ENCODE peak calls at places on chromosomes 11 and 22, in six cellular contexts. B, C, T, Y, Q and F are unnamed samples.

GRCh38 chr22:19291580-19292261 is at the start of gene CLTCL1:
- DNase-seq in T (peak; percentile 52), Q (peak; percentile 30), Y (peak; percentile 98), C (no peak), B (peak; percentile 39), F (peak; percentile 100)

GRCh38 chr11:102546923-102547471 is 16.4 kb upstream of the MMP7 start:
- DNase-seq in B (no peak), C (no peak), T (no peak), Y (peak; percentile 20), Q (peak; percentile 17), F (no peak)

GRCh38 chr11:123536690-123537437 is 106.8 kb downstream of the GRAMD1B start:
- DNase-seq in B (peak; percentile 50), Y (no peak), Q (peak; percentile 40), T (peak; percentile 42), C (no peak), F (no peak)

GRCh38 chr11:78080084-78080817 is 589 bp upstream of the NDUFC2 start:
- DNase-seq in T (no peak), B (no peak), Y (no peak), Q (no peak), C (no peak), F (no peak)

GRCh38 chr11:73585834-73586575 is 11.9 kb downstream of the FAM168A start:
- DNase-seq in C (no peak), T (peak; percentile 70), Y (no peak), B (no peak), Q (no peak), F (no peak)

GRCh38 chr11:34583818-34584217 is 37.1 kb upstream of the EHF start:
- DNase-seq in C (no peak), Y (no peak), B (no peak), Q (no peak), T (no peak), F (no peak)

GRCh38 chr11:23236846-23237550 is 376.7 kb upstream of the CCDC179 start:
- DNase-seq in Y (no peak), Q (no peak), B (no peak), T (peak; percentile 57), C (no peak), F (no peak)

GRCh38 chr11:17642980-17643379 is 76.4 kb upstream of the MYOD1 start:
- DNase-seq in C (no peak), Y (no peak), T (no peak), Q (no peak), B (no peak), F (peak; percentile 5)

GRCh38 chr11:123064268-123064657 is 2.3 kb upstream of the HSPA8 start:
- DNase-seq in Q (no peak), C (no peak), B (no peak), T (no peak), Y (no peak), F (no peak)

GRCh38 chr11:63516109-63516508 is 10.2 kb downstream of the LGALS12 start:
- DNase-seq in T (no peak), C (no peak), B (no peak), Y (no peak), Q (no peak), F (no peak)

GRCh38 chr11:81578571-81578970 is 1155.1 kb downstream of the FAM181B start:
- DNase-seq in C (no peak), Y (no peak), B (no peak), T (no peak), Q (no peak), F (no peak)

GRCh38 chr11:66230978-66231377 is 37.5 kb upstream of the RAB1B start:
- DNase-seq in C (no peak), Y (no peak), Q (no peak), B (no peak), T (no peak), F (no peak)

GRCh38 chr22:35023692-35024363 is 42.1 kb upstream of the ISX start:
- DNase-seq in C (no peak), T (peak; percentile 39), Y (peak; percentile 60), Q (peak; percentile 18), B (peak; percentile 83), F (peak; percentile 86)

GRCh38 chr22:31084811-31085492 is 3.8 kb downstream of the SMTN start:
- DNase-seq in Y (peak; percentile 84), C (no peak), B (peak; percentile 66), T (peak; percentile 66), Q (no peak), F (no peak)

GRCh38 chr11:69000831-69001245 is 12.2 kb downstream of the MRGPRF start:
- DNase-seq in C (no peak), B (no peak), Y (no peak), T (peak; percentile 82), Q (peak; percentile 81), F (no peak)

GRCh38 chr22:49296561-49296960 is 531.1 kb downstream of the BRD1 start:
- DNase-seq in B (no peak), Y (no peak), C (no peak), T (no peak), Q (no peak), F (no peak)

GRCh38 chr11:130103296-130103814 is 33.7 kb downstream of the APLP2 start:
- DNase-seq in Q (peak; percentile 80), Y (no peak), C (no peak), B (no peak), T (peak; percentile 100), F (peak; percentile 27)

GRCh38 chr22:44143117-44143495 is 37.6 kb upstream of the PARVG start:
- DNase-seq in Q (no peak), Y (no peak), T (no peak), B (no peak), C (no peak), F (no peak)

GRCh38 chr22:37230673-37231405 is 13.2 kb downstream of the RAC2 start:
- DNase-seq in T (no peak), Q (no peak), Y (no peak), C (no peak), B (no peak), F (no peak)

GRCh38 chr11:46210133-46210636 is 67.3 kb upstream of the CREB3L1 start:
- DNase-seq in C (no peak), B (no peak), Q (peak; percentile 78), T (peak; percentile 87), Y (no peak), F (no peak)

GRCh38 chr11:85540635-85541034 is 86.5 kb downstream of the DLG2 start:
- DNase-seq in Y (no peak), Q (no peak), B (no peak), C (no peak), T (peak; percentile 1), F (no peak)

GRCh38 chr11:12798609-12799011 is 124.4 kb downstream of the TEAD1 start:
- DNase-seq in B (no peak), Q (peak; percentile 82), Y (no peak), T (no peak), C (no peak), F (no peak)

GRCh38 chr22:28801845-28802594 is 1.7 kb upstream of the XBP1 start:
- DNase-seq in T (peak; percentile 42), C (no peak), Q (no peak), Y (no peak), B (no peak), F (no peak)

GRCh38 chr22:44261164-44261860 is 51.4 kb downstream of the SHISAL1 start:
- DNase-seq in B (no peak), Q (no peak), Y (no peak), C (no peak), T (no peak), F (no peak)

GRCh38 chr11:32434387-32435151 is 770 bp downstream of the WT1 start:
- DNase-seq in C (no peak), Q (no peak), Y (no peak), B (no peak), T (no peak), F (peak; percentile 61)

GRCh38 chr11:116256155-116256554 is 516.6 kb downstream of the BUD13 start:
- DNase-seq in Q (no peak), C (no peak), T (no peak), B (no peak), Y (no peak), F (no peak)

GRCh38 chr11:31974737-31975136 is 116.1 kb upstream of the RCN1 start:
- DNase-seq in Y (no peak), Q (peak; percentile 44), T (peak; percentile 95), B (no peak), C (no peak), F (no peak)

GRCh38 chr11:131867457-131868257 is 497.2 kb downstream of the NTM start:
- DNase-seq in Q (peak; percentile 65), T (peak; percentile 83), C (peak; percentile 33), Y (peak; percentile 40), B (peak; percentile 63), F (peak; percentile 65)

GRCh38 chr11:119108857-119109221 is 1.7 kb downstream of the C2CD2L start:
- DNase-seq in Y (no peak), T (no peak), B (no peak), C (no peak), Q (no peak), F (no peak)

GRCh38 chr11:78656984-78657383 is 82.3 kb upstream of the NARS2 start:
- DNase-seq in Y (no peak), B (no peak), Q (no peak), T (no peak), C (no peak), F (no peak)